ENCODE peak calls at places on chromosome 6, in four cellular contexts. E is astrocyte of the spinal cord, K is COR-L47, C is AG10803. Z is an unnamed sample.

GRCh38 chr6:117174835-117175360 is 90.5 kb upstream of the VGLL2 start:
- DNase-seq in E (no peak), K (no peak), C (no peak), Z (no peak)

GRCh38 chr6:42511803-42512422 is 51.9 kb upstream of the UBR2 start:
- DNase-seq in E (peak; percentile 55), C (peak; percentile 38), K (no peak), Z (no peak)

GRCh38 chr6:42142118-42142835 is at the start of gene C6orf132:
- DNase-seq in K (no peak), C (peak; percentile 44), E (peak; percentile 23), Z (peak; percentile 19)

GRCh38 chr6:159059099-159059498 is 14.3 kb upstream of the TAGAP start:
- DNase-seq in K (no peak), E (no peak), C (no peak), Z (no peak)

GRCh38 chr6:149153100-149153499 is 164.4 kb upstream of the TAB2 start:
- DNase-seq in K (no peak), E (no peak), C (no peak), Z (no peak)

GRCh38 chr6:56864171-56864616 is 90.7 kb upstream of the BEND6 start:
- DNase-seq in E (peak; percentile 41), C (no peak), K (no peak), Z (no peak)

GRCh38 chr6:135014353-135014832 is 40.2 kb downstream of the HBS1L start:
- DNase-seq in C (no peak), K (no peak), E (no peak), Z (no peak)

GRCh38 chr6:167786859-167787675 is 39.6 kb upstream of the AFDN start:
- DNase-seq in C (no peak), K (no peak), E (no peak), Z (no peak)

GRCh38 chr6:28863607-28864320 is 60.0 kb downstream of the TRIM27 start:
- DNase-seq in K (peak; percentile 80), C (peak; percentile 72), E (peak; percentile 86), Z (peak; percentile 59)

GRCh38 chr6:18025591-18025990 is 38.2 kb upstream of the KIF13A start:
- DNase-seq in E (no peak), C (no peak), K (no peak), Z (no peak)

GRCh38 chr6:157148391-157149323 is 174.7 kb downstream of the TMEM242 start:
- DNase-seq in C (peak; percentile 93), E (peak; percentile 96), K (no peak), Z (no peak)

GRCh38 chr6:90911600-90911999 is 324.7 kb upstream of the MAP3K7 start:
- DNase-seq in K (no peak), C (no peak), E (no peak), Z (no peak)

GRCh38 chr6:8539446-8539845 is 104.1 kb upstream of the SLC35B3 start:
- DNase-seq in E (peak; percentile 25), K (no peak), C (peak; percentile 2), Z (no peak)

GRCh38 chr6:111265842-111266241 is 178.5 kb downstream of the SLC16A10 start:
- DNase-seq in E (peak; percentile 17), C (no peak), K (no peak), Z (no peak)

GRCh38 chr6:46935687-46936086 is 13.9 kb upstream of the ADGRF5 start:
- DNase-seq in K (no peak), E (no peak), C (no peak), Z (no peak)

GRCh38 chr6:144214622-144215401 is 64.5 kb downstream of the STX11 start:
- DNase-seq in K (no peak), E (no peak), C (no peak), Z (no peak)

GRCh38 chr6:137637161-137637560 is 143.0 kb upstream of the OLIG3 start:
- DNase-seq in C (peak; percentile 99), K (no peak), E (peak; percentile 96), Z (no peak)

GRCh38 chr6:1485678-1486077 is 96.3 kb downstream of the FOXF2 start:
- DNase-seq in E (peak; percentile 85), K (no peak), C (peak; percentile 80), Z (no peak)

GRCh38 chr6:112409311-112409710 is 62.2 kb downstream of the RFPL4B start:
- DNase-seq in K (no peak), E (no peak), C (peak; percentile 20), Z (no peak)

GRCh38 chr6:17015144-17015543 is 86.7 kb upstream of the STMND1 start:
- DNase-seq in E (no peak), K (no peak), C (peak; percentile 76), Z (no peak)

GRCh38 chr6:47687432-47687831 is 10.9 kb upstream of the ADGRF4 start:
- DNase-seq in E (no peak), K (no peak), C (no peak), Z (peak; percentile 17)

GRCh38 chr6:52087498-52087999 is at the start of gene PKHD1:
- DNase-seq in E (no peak), C (peak; percentile 16), K (no peak), Z (no peak)

GRCh38 chr6:64012351-64013060 is 376.9 kb downstream of the PHF3 start:
- DNase-seq in K (peak; percentile 57), C (peak; percentile 1), E (peak; percentile 59), Z (peak; percentile 59)

GRCh38 chr6:104995989-104996617 is 39.2 kb downstream of the LIN28B start:
- DNase-seq in C (peak; percentile 5), E (peak; percentile 38), K (no peak), Z (no peak)

GRCh38 chr6:12012566-12013367 is 655 bp downstream of the HIVEP1 start:
- DNase-seq in E (peak; percentile 89), K (peak; percentile 59), C (peak; percentile 81), Z (peak; percentile 52)

GRCh38 chr6:79841577-79842381 is 105.6 kb downstream of the ELOVL4 start:
- DNase-seq in E (no peak), K (no peak), C (no peak), Z (no peak)

GRCh38 chr6:149834513-149835481 is 29.4 kb downstream of the LRP11 start:
- DNase-seq in E (peak; percentile 77), K (no peak), C (peak; percentile 65), Z (peak; percentile 34)

GRCh38 chr6:13242590-13242989 is 85.7 kb downstream of the TBC1D7 start:
- DNase-seq in K (no peak), E (no peak), C (no peak), Z (no peak)

GRCh38 chr6:21522773-21523490 is 70.6 kb upstream of the SOX4 start:
- DNase-seq in C (no peak), K (peak; percentile 67), E (no peak), Z (peak; percentile 24)

GRCh38 chr6:139250296-139251274 is 41.2 kb downstream of the TXLNB start:
- DNase-seq in K (no peak), C (peak; percentile 43), E (peak; percentile 47), Z (peak; percentile 10)

GRCh38 chr6:75818061-75818855 is 69.2 kb downstream of the MYO6 start:
- DNase-seq in E (peak; percentile 29), C (peak; percentile 49), K (no peak), Z (no peak)

GRCh38 chr6:161009991-161010390 is 18.4 kb downstream of the MAP3K4 start:
- DNase-seq in K (no peak), C (no peak), E (no peak), Z (no peak)

GRCh38 chr6:13406051-13406477 is 77.7 kb upstream of the TBC1D7 start:
- DNase-seq in K (no peak), E (no peak), C (peak; percentile 26), Z (no peak)

GRCh38 chr6:79201935-79202334 is 32.5 kb downstream of the HMGN3 start:
- DNase-seq in E (no peak), K (no peak), C (no peak), Z (no peak)